ENCODE peak calls at places on chromosomes 7 and 10, in eight cellular contexts. One of them, this sample, is unnamed.

GRCh38 chr10:95221124-95221523 is 27.1 kb downstream of the ACSM6 start:
- DNase-seq in dorsolateral prefrontal cortex: no peak
- DNase-seq in H1: no peak
- DNase-seq in AG09319: no peak
- DNase-seq in GM12865: no peak
- DNase-seq in BE2C: no peak
- DNase-seq in RWPE1: peak
- DNase-seq in fibroblast of the aortic adventitia: peak
- DNase-seq in this sample: no peak

GRCh38 chr10:115659616-115660015 is 566.5 kb downstream of the ATRNL1 start:
- DNase-seq in H1: no peak
- DNase-seq in AG09319: no peak
- DNase-seq in RWPE1: no peak
- DNase-seq in dorsolateral prefrontal cortex: no peak
- DNase-seq in fibroblast of the aortic adventitia: no peak
- DNase-seq in BE2C: no peak
- DNase-seq in GM12865: no peak
- DNase-seq in this sample: no peak

GRCh38 chr10:70657036-70657435 is 15.3 kb upstream of the ADAMTS14 start:
- DNase-seq in H1: no peak
- DNase-seq in AG09319: no peak
- DNase-seq in GM12865: peak
- DNase-seq in BE2C: no peak
- DNase-seq in RWPE1: no peak
- DNase-seq in dorsolateral prefrontal cortex: no peak
- DNase-seq in fibroblast of the aortic adventitia: peak
- DNase-seq in this sample: no peak

GRCh38 chr7:4725014-4725951 is 43.2 kb downstream of the FOXK1 start:
- DNase-seq in AG09319: peak
- DNase-seq in BE2C: no peak
- DNase-seq in fibroblast of the aortic adventitia: peak
- DNase-seq in RWPE1: peak
- DNase-seq in GM12865: peak
- DNase-seq in dorsolateral prefrontal cortex: peak
- DNase-seq in H1: no peak
- DNase-seq in this sample: peak

GRCh38 chr7:29883462-29884398 is 77.4 kb downstream of the WIPF3 start:
- DNase-seq in H1: peak
- DNase-seq in dorsolateral prefrontal cortex: no peak
- DNase-seq in AG09319: no peak
- DNase-seq in RWPE1: peak
- DNase-seq in fibroblast of the aortic adventitia: no peak
- DNase-seq in GM12865: no peak
- DNase-seq in BE2C: no peak
- DNase-seq in this sample: no peak

GRCh38 chr7:108503112-108504026 is 22.6 kb downstream of the PNPLA8 start:
- DNase-seq in BE2C: no peak
- DNase-seq in GM12865: peak
- DNase-seq in AG09319: peak
- DNase-seq in fibroblast of the aortic adventitia: peak
- DNase-seq in dorsolateral prefrontal cortex: no peak
- DNase-seq in H1: no peak
- DNase-seq in RWPE1: no peak
- DNase-seq in this sample: no peak

GRCh38 chr10:86888585-86889381 is 68.6 kb downstream of the MMRN2 start:
- DNase-seq in H1: no peak
- DNase-seq in fibroblast of the aortic adventitia: peak
- DNase-seq in BE2C: no peak
- DNase-seq in GM12865: peak
- DNase-seq in dorsolateral prefrontal cortex: no peak
- DNase-seq in RWPE1: peak
- DNase-seq in AG09319: peak
- DNase-seq in this sample: no peak

GRCh38 chr7:35399840-35400239 is 145.9 kb upstream of the TBX20 start:
- DNase-seq in AG09319: no peak
- DNase-seq in fibroblast of the aortic adventitia: no peak
- DNase-seq in GM12865: no peak
- DNase-seq in H1: no peak
- DNase-seq in dorsolateral prefrontal cortex: no peak
- DNase-seq in RWPE1: no peak
- DNase-seq in BE2C: no peak
- DNase-seq in this sample: no peak

GRCh38 chr7:157004050-157004838 is 6.2 kb downstream of the MNX1 start:
- DNase-seq in BE2C: peak
- DNase-seq in GM12865: no peak
- DNase-seq in H1: no peak
- DNase-seq in RWPE1: no peak
- DNase-seq in fibroblast of the aortic adventitia: peak
- DNase-seq in AG09319: no peak
- DNase-seq in dorsolateral prefrontal cortex: no peak
- DNase-seq in this sample: no peak

GRCh38 chr7:121531175-121532070 is 135.3 kb upstream of the FAM3C start:
- DNase-seq in H1: no peak
- DNase-seq in dorsolateral prefrontal cortex: no peak
- DNase-seq in RWPE1: no peak
- DNase-seq in fibroblast of the aortic adventitia: no peak
- DNase-seq in GM12865: no peak
- DNase-seq in BE2C: no peak
- DNase-seq in AG09319: no peak
- DNase-seq in this sample: no peak

GRCh38 chr7:75064291-75064690 is 9.3 kb downstream of the RCC1L start:
- DNase-seq in BE2C: no peak
- DNase-seq in GM12865: no peak
- DNase-seq in dorsolateral prefrontal cortex: no peak
- DNase-seq in fibroblast of the aortic adventitia: no peak
- DNase-seq in AG09319: no peak
- DNase-seq in RWPE1: no peak
- DNase-seq in H1: no peak
- DNase-seq in this sample: no peak

GRCh38 chr10:117946525-117947070 is 100.1 kb downstream of the RAB11FIP2 start:
- DNase-seq in fibroblast of the aortic adventitia: no peak
- DNase-seq in dorsolateral prefrontal cortex: no peak
- DNase-seq in H1: no peak
- DNase-seq in RWPE1: no peak
- DNase-seq in AG09319: no peak
- DNase-seq in GM12865: no peak
- DNase-seq in BE2C: no peak
- DNase-seq in this sample: no peak

GRCh38 chr10:133307776-133308430 is 769 bp downstream of the TUBGCP2 start:
- DNase-seq in GM12865: peak
- DNase-seq in fibroblast of the aortic adventitia: peak
- DNase-seq in BE2C: peak
- DNase-seq in AG09319: no peak
- DNase-seq in dorsolateral prefrontal cortex: peak
- DNase-seq in RWPE1: peak
- DNase-seq in H1: peak
- DNase-seq in this sample: peak

GRCh38 chr10:58651040-58651439 is 138.4 kb downstream of the BICC1 start:
- DNase-seq in GM12865: no peak
- DNase-seq in BE2C: peak
- DNase-seq in H1: no peak
- DNase-seq in fibroblast of the aortic adventitia: peak
- DNase-seq in RWPE1: no peak
- DNase-seq in dorsolateral prefrontal cortex: no peak
- DNase-seq in AG09319: no peak
- DNase-seq in this sample: no peak

GRCh38 chr7:28102778-28103177 is 77.8 kb downstream of the JAZF1 start:
- DNase-seq in AG09319: no peak
- DNase-seq in dorsolateral prefrontal cortex: no peak
- DNase-seq in GM12865: no peak
- DNase-seq in fibroblast of the aortic adventitia: peak
- DNase-seq in RWPE1: peak
- DNase-seq in H1: no peak
- DNase-seq in BE2C: no peak
- DNase-seq in this sample: no peak

DNA sequence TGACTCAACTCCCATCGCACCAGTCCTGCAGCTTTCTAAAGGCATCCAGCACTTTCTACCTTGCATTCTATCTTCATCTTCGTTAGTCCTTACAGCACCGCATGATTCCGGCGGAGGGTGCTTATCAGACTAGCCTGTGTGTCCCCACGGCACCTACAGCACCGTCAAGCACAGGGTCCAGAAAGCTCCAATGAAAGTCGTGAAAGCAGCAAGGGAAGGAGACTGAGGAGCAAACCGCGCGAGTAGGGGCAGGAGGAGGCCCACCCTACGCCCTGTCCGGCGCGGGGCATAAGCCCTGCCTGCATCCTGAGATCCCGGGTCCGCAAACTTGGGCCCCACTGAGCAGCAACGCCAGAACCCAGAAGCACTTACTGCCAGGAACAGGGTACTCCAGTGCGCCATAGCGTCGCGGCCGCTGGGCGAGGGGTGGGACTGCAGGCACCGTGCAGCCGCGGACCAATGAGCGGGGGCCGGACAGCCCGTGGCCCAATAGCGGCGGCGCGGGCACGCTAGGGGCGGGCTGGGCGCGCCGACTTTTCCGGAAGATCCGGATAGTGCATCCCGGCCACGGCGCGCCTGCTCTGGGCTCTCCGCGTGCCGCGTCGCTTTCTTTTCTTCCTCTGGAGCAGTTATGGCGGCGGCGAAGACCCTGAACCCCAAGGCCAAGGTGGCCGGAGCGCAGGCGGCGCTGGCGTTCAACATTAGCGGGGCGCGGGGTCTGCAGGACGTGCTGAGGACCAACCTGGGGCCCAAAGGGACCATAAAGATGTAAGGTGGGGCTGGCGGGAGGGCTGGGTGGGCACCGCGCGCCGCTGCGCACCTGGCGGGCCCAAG is 122.1 kb upstream of the VKORC1L1 start:
- DNase-seq in AG09319: peak
- DNase-seq in H1: peak
- DNase-seq in RWPE1: peak
- DNase-seq in GM12865: peak
- DNase-seq in dorsolateral prefrontal cortex: peak
- DNase-seq in fibroblast of the aortic adventitia: peak
- DNase-seq in BE2C: peak
- DNase-seq in this sample: peak
- TF ChIP-seq CTCF in AG09319: no peak
- TF ChIP-seq CTCF in H1: no peak
- TF ChIP-seq CTCF in RWPE1: no peak
- TF ChIP-seq CTCF in GM12865: no peak
- TF ChIP-seq CTCF in dorsolateral prefrontal cortex: peak
- TF ChIP-seq CTCF in fibroblast of the aortic adventitia: no peak
- TF ChIP-seq CTCF in BE2C: no peak
- TF ChIP-seq CTCF in this sample: no peak

GRCh38 chr10:125709553-125710266 is 9.8 kb upstream of the EDRF1 start:
- DNase-seq in RWPE1: no peak
- DNase-seq in H1: no peak
- DNase-seq in AG09319: no peak
- DNase-seq in dorsolateral prefrontal cortex: no peak
- DNase-seq in BE2C: no peak
- DNase-seq in GM12865: no peak
- DNase-seq in fibroblast of the aortic adventitia: peak
- DNase-seq in this sample: no peak

GRCh38 chr10:125711110-125711750 is 8.3 kb upstream of the EDRF1 start:
- DNase-seq in RWPE1: no peak
- DNase-seq in fibroblast of the aortic adventitia: no peak
- DNase-seq in BE2C: no peak
- DNase-seq in dorsolateral prefrontal cortex: no peak
- DNase-seq in GM12865: no peak
- DNase-seq in H1: no peak
- DNase-seq in AG09319: no peak
- DNase-seq in this sample: no peak

GRCh38 chr10:125710267-125710563 is 9.3 kb upstream of the EDRF1 start:
- DNase-seq in RWPE1: no peak
- DNase-seq in AG09319: no peak
- DNase-seq in fibroblast of the aortic adventitia: peak
- DNase-seq in H1: no peak
- DNase-seq in BE2C: no peak
- DNase-seq in dorsolateral prefrontal cortex: no peak
- DNase-seq in GM12865: no peak
- DNase-seq in this sample: no peak

GRCh38 chr10:125708971-125709503 is 10.5 kb upstream of the EDRF1 start:
- DNase-seq in H1: no peak
- DNase-seq in AG09319: no peak
- DNase-seq in fibroblast of the aortic adventitia: no peak
- DNase-seq in GM12865: no peak
- DNase-seq in BE2C: no peak
- DNase-seq in dorsolateral prefrontal cortex: no peak
- DNase-seq in RWPE1: no peak
- DNase-seq in this sample: no peak

GRCh38 chr10:125707852-125708468 is 11.5 kb upstream of the EDRF1 start:
- DNase-seq in GM12865: no peak
- DNase-seq in dorsolateral prefrontal cortex: no peak
- DNase-seq in BE2C: no peak
- DNase-seq in H1: no peak
- DNase-seq in AG09319: no peak
- DNase-seq in fibroblast of the aortic adventitia: peak
- DNase-seq in RWPE1: peak
- DNase-seq in this sample: no peak
- TF ChIP-seq CTCF in GM12865: no peak
- TF ChIP-seq CTCF in dorsolateral prefrontal cortex: no peak
- TF ChIP-seq CTCF in BE2C: no peak
- TF ChIP-seq CTCF in H1: no peak
- TF ChIP-seq CTCF in AG09319: no peak
- TF ChIP-seq CTCF in fibroblast of the aortic adventitia: no peak
- TF ChIP-seq CTCF in RWPE1: no peak
- TF ChIP-seq CTCF in this sample: no peak

GRCh38 chr7:69677054-69677847 is 79.0 kb downstream of the AUTS2 start:
- DNase-seq in fibroblast of the aortic adventitia: no peak
- DNase-seq in H1: no peak
- DNase-seq in GM12865: peak
- DNase-seq in dorsolateral prefrontal cortex: no peak
- DNase-seq in BE2C: no peak
- DNase-seq in AG09319: no peak
- DNase-seq in RWPE1: no peak
- DNase-seq in this sample: no peak
- TF ChIP-seq CTCF in fibroblast of the aortic adventitia: no peak
- TF ChIP-seq CTCF in H1: peak
- TF ChIP-seq CTCF in GM12865: peak
- TF ChIP-seq CTCF in dorsolateral prefrontal cortex: no peak
- TF ChIP-seq CTCF in BE2C: peak
- TF ChIP-seq CTCF in AG09319: no peak
- TF ChIP-seq CTCF in RWPE1: no peak
- TF ChIP-seq CTCF in this sample: no peak

DNA sequence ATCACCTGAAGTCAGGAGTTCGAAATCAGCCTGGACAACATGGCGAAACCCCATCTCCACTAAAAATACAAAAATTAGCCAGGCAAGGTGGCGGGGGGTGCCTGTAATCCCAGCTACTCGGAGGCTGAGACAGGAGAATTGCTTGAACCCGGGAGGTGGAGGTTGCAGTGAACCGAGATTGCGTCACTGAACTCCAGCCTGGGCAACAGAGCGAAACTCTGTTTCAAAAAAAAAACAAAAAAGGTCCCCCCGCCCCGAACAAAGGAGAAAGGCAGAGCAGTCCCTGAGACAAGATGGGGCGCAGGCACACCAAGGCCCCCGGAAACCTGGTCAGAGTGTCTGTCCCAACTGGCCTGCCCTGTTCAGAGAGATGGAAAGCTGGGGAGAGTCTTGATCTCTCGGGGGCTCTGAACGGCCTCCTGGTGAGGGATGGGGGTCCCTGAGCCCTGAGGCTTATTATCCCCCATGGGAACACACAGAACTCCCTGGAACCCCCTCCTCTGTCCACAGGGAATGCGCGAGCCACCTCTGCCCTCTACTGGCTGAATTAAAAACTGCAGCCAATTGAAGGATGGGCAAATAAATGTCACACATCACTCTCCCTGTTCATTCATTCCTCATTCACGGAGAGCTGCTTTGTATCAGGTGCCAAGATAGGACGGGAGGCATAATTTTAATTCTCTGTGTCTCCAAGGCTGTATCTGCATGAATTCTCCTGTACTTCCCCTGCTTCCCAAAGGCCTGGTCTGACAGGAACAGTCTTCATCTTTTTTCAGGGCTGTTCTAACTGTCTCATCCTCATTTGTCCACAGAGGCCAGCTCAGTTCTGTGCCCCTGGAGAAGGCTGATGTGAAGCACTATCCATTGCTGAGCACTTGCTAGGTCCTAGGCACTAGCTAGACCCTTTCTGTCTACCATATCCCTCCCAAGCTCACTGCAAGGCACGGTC is 28.9 kb downstream of the MAT1A start:
- DNase-seq in AG09319: no peak
- DNase-seq in fibroblast of the aortic adventitia: peak
- DNase-seq in RWPE1: peak
- DNase-seq in H1: no peak
- DNase-seq in GM12865: peak
- DNase-seq in dorsolateral prefrontal cortex: no peak
- DNase-seq in BE2C: peak
- DNase-seq in this sample: no peak
- TF ChIP-seq CTCF in AG09319: peak
- TF ChIP-seq CTCF in fibroblast of the aortic adventitia: peak
- TF ChIP-seq CTCF in RWPE1: peak
- TF ChIP-seq CTCF in H1: peak
- TF ChIP-seq CTCF in GM12865: peak
- TF ChIP-seq CTCF in dorsolateral prefrontal cortex: peak
- TF ChIP-seq CTCF in BE2C: peak
- TF ChIP-seq CTCF in this sample: peak